ENCODE peak calls at places on chromosomes 13 and 19, in four cellular contexts. H is H1, X is mucosa of descending colon, T is SHP77. S is an unnamed sample.
A peak's percentile ranks its signal among the peaks of the same experiment; 100 is the strongest.

GRCh38 chr19:18995804-18996241 is 37.5 kb downstream of the SUGP2 start:
- DNase-seq in T (peak; percentile 30), X (peak; percentile 62), H (peak; percentile 47), S (peak; percentile 74)

GRCh38 chr19:4144666-4145261 is 8.7 kb upstream of the CREB3L3 start:
- DNase-seq in T (no peak), X (peak; percentile 72), H (no peak), S (no peak)

GRCh38 chr13:88701551-88701950 is 1030.4 kb downstream of the SLITRK5 start:
- DNase-seq in X (no peak), T (no peak), H (no peak), S (no peak)

GRCh38 chr19:6916952-6917351 is 29.6 kb downstream of the ADGRE1 start:
- DNase-seq in H (no peak), T (no peak), X (no peak), S (no peak)

GRCh38 chr13:44879452-44880058 is 109.7 kb downstream of the NUFIP1 start:
- DNase-seq in X (no peak), T (no peak), H (no peak), S (no peak)

GRCh38 chr13:27952931-27953670 is 16.0 kb downstream of the CDX2 start:
- DNase-seq in X (peak; percentile 85), T (peak; percentile 49), H (no peak), S (no peak)

GRCh38 chr19:36060430-36060829 is 5.7 kb downstream of the WDR62 start:
- DNase-seq in T (no peak), H (no peak), X (no peak), S (no peak)

GRCh38 chr19:33795370-33796163 is 1.1 kb upstream of the KCTD15 start:
- DNase-seq in X (peak; percentile 81), T (peak; percentile 59), H (no peak), S (no peak)

GRCh38 chr19:13220847-13221246 is 70.6 kb downstream of the IER2 start:
- DNase-seq in T (no peak), H (no peak), X (no peak), S (no peak)

GRCh38 chr19:29673451-29674371 is 8.4 kb downstream of the PLEKHF1 start:
- DNase-seq in H (no peak), T (no peak), X (peak; percentile 48), S (no peak)

GRCh38 chr13:19587635-19588300 is 26.4 kb upstream of the TPTE2 start:
- DNase-seq in T (peak; percentile 25), X (no peak), H (no peak), S (peak; percentile 9)

GRCh38 chr13:76836311-76836710 is 49.9 kb downstream of the KCTD12 start:
- DNase-seq in T (no peak), X (no peak), H (no peak), S (no peak)

GRCh38 chr13:65932587-65933239 is 1297.4 kb downstream of the PCDH9 start:
- DNase-seq in H (no peak), T (no peak), X (no peak), S (no peak)

GRCh38 chr19:12796146-12797071 is 5.1 kb downstream of the JUNB start:
- DNase-seq in H (no peak), T (peak; percentile 80), X (peak; percentile 78), S (no peak)

GRCh38 chr19:38233740-38234251 is 9.8 kb upstream of the DPF1 start:
- DNase-seq in X (peak; percentile 74), T (peak; percentile 73), H (no peak), S (no peak)

GRCh38 chr19:54952591-54953344 is 5.4 kb upstream of the NLRP7 start:
- DNase-seq in T (no peak), H (no peak), X (no peak), S (no peak)

GRCh38 chr19:39265321-39265916 is 2.8 kb upstream of the IFNL2 start:
- DNase-seq in T (no peak), H (no peak), X (no peak), S (no peak)

GRCh38 chr19:620166-620862 is 13.0 kb downstream of the POLRMT start:
- DNase-seq in T (no peak), X (no peak), H (no peak), S (no peak)

GRCh38 chr13:80374453-80374852 is 33.5 kb upstream of the SPRY2 start:
- DNase-seq in H (no peak), X (no peak), T (no peak), S (no peak)

GRCh38 chr19:46426506-46427162 is 2.1 kb downstream of the PNMA8C start:
- DNase-seq in X (no peak), H (no peak), T (no peak), S (no peak)

GRCh38 chr19:50891253-50891625 is 18.0 kb downstream of the KLK2 start:
- DNase-seq in X (no peak), H (no peak), T (no peak), S (no peak)

GRCh38 chr19:41795031-41795461 is 1.3 kb upstream of the CEACAM3 start:
- DNase-seq in H (peak; percentile 3), X (no peak), T (peak; percentile 33), S (peak; percentile 33)

GRCh38 chr13:91272235-91272777 is 75.2 kb upstream of the MIR17HG start:
- DNase-seq in X (no peak), H (no peak), T (no peak), S (no peak)

GRCh38 chr19:28468701-28469459 is 744.1 kb downstream of the UQCRFS1 start:
- DNase-seq in X (peak; percentile 79), T (peak; percentile 20), H (no peak), S (no peak)

S was measured in iPS DF 19.7.